ENCODE peak calls at places on chromosomes 5 and 9, in eight cellular contexts. V, T, J, B, F, U, X and R are unnamed samples.

GRCh38 chr5:157671592-157672330 is 428 bp downstream of the C5orf52 start:
- DNase-seq in V (no peak), T (no peak), J (peak), B (no peak), F (no peak), U (no peak), X (no peak), R (peak)

GRCh38 chr9:77616191-77616590 is 31.9 kb downstream of the GNA14 start:
- DNase-seq in V (no peak), T (no peak), J (no peak), B (peak), F (no peak), U (no peak), X (no peak), R (no peak)

GRCh38 chr9:88833946-88834345 is 157.3 kb upstream of the S1PR3 start:
- DNase-seq in V (no peak), T (no peak), J (no peak), B (peak), F (no peak), U (no peak), X (no peak), R (no peak)

GRCh38 chr5:150612405-150612804 is 28.1 kb upstream of the SYNPO start:
- DNase-seq in V (no peak), T (no peak), J (no peak), B (no peak), F (no peak), U (peak), X (no peak), R (no peak)

GRCh38 chr5:168557389-168557788 is 21.8 kb downstream of the PANK3 start:
- DNase-seq in V (no peak), T (no peak), J (no peak), B (no peak), F (no peak), U (no peak), X (no peak), R (no peak)

GRCh38 chr5:51383494-51384081 is 340 bp downstream of the ISL1 start:
- DNase-seq in V (no peak), T (no peak), J (no peak), B (no peak), F (no peak), U (no peak), X (no peak), R (no peak)

GRCh38 chr5:26482817-26483375 is 555.5 kb downstream of the CDH9 start:
- DNase-seq in V (no peak), T (peak), J (no peak), B (no peak), F (peak), U (no peak), X (no peak), R (no peak)

GRCh38 chr9:135864447-135865049 is 42.8 kb downstream of the CAMSAP1 start:
- DNase-seq in V (no peak), T (peak), J (peak), B (peak), F (peak), U (peak), X (peak), R (peak)

GRCh38 chr9:96232539-96233241 is 69.3 kb downstream of the HSD17B3 start:
- DNase-seq in V (no peak), T (peak), J (peak), B (peak), F (no peak), U (peak), X (peak), R (peak)

GRCh38 chr9:81112638-81113037 is 576.7 kb downstream of the TLE1 start:
- DNase-seq in V (no peak), T (no peak), J (no peak), B (no peak), F (no peak), U (no peak), X (no peak), R (no peak)

GRCh38 chr9:128190516-128191405 is 611 bp downstream of the CIZ1 start:
- DNase-seq in V (no peak), T (peak), J (peak), B (no peak), F (no peak), U (no peak), X (no peak), R (peak)

GRCh38 chr9:82356131-82356530 is 367.6 kb downstream of the SPATA31D1 start:
- DNase-seq in V (no peak), T (no peak), J (no peak), B (no peak), F (no peak), U (no peak), X (no peak), R (no peak)

GRCh38 chr9:105243935-105244273 is 547 bp upstream of the SLC44A1 start:
- DNase-seq in V (no peak), T (no peak), J (no peak), B (no peak), F (no peak), U (no peak), X (no peak), R (no peak)

GRCh38 chr9:91273853-91274552 is 87.7 kb downstream of the AUH start:
- DNase-seq in V (no peak), T (no peak), J (no peak), B (peak), F (no peak), U (no peak), X (no peak), R (no peak)

GRCh38 chr5:149990518-149991376 is 9.7 kb downstream of the TIGD6 start:
- DNase-seq in V (no peak), T (peak), J (peak), B (peak), F (peak), U (peak), X (peak), R (peak)

GRCh38 chr5:69167488-69167845 is 517 bp downstream of the CCNB1 start:
- DNase-seq in V (no peak), T (peak), J (no peak), B (peak), F (no peak), U (no peak), X (no peak), R (peak)

GRCh38 chr5:138905541-138905940 is 30.4 kb upstream of the LRRTM2 start:
- DNase-seq in V (no peak), T (no peak), J (no peak), B (peak), F (no peak), U (no peak), X (no peak), R (no peak)

GRCh38 chr9:36165766-36166149 is 3.4 kb upstream of the CCIN start:
- DNase-seq in V (no peak), T (no peak), J (no peak), B (peak), F (no peak), U (no peak), X (no peak), R (no peak)

GRCh38 chr5:169933624-169934023 is 46.7 kb downstream of the INSYN2B start:
- DNase-seq in V (no peak), T (no peak), J (no peak), B (no peak), F (no peak), U (no peak), X (no peak), R (no peak)

GRCh38 chr9:129380961-129381401 is 202.9 kb upstream of the IER5L start:
- DNase-seq in V (no peak), T (peak), J (no peak), B (no peak), F (no peak), U (no peak), X (no peak), R (no peak)

GRCh38 chr5:37136694-37137093 is 112.5 kb downstream of the CPLANE1 start:
- DNase-seq in V (no peak), T (no peak), J (no peak), B (no peak), F (no peak), U (no peak), X (no peak), R (no peak)

GRCh38 chr9:134560206-134560605 is 81.4 kb upstream of the COL5A1 start:
- DNase-seq in V (peak), T (no peak), J (no peak), B (no peak), F (no peak), U (no peak), X (no peak), R (no peak)

GRCh38 chr5:51731641-51732040 is 348.4 kb downstream of the ISL1 start:
- DNase-seq in V (no peak), T (no peak), J (no peak), B (no peak), F (no peak), U (no peak), X (no peak), R (no peak)

GRCh38 chr5:18113724-18114123 is 479.5 kb downstream of the TAF11L14 start:
- DNase-seq in V (no peak), T (no peak), J (no peak), B (no peak), F (no peak), U (no peak), X (no peak), R (no peak)

GRCh38 chr5:5542654-5543053 is 120.2 kb downstream of the ICE1 start:
- DNase-seq in V (no peak), T (no peak), J (no peak), B (no peak), F (no peak), U (no peak), X (no peak), R (no peak)

GRCh38 chr9:107542401-107542800 is 52.8 kb upstream of the KLF4 start:
- DNase-seq in V (no peak), T (no peak), J (no peak), B (no peak), F (no peak), U (no peak), X (no peak), R (no peak)

GRCh38 chr9:69532359-69532758 is 139.8 kb downstream of the APBA1 start:
- DNase-seq in V (no peak), T (no peak), J (no peak), B (no peak), F (no peak), U (no peak), X (no peak), R (no peak)

GRCh38 chr5:168654225-168654624 is 75.1 kb upstream of the PANK3 start:
- DNase-seq in V (no peak), T (no peak), J (peak), B (no peak), F (no peak), U (no peak), X (no peak), R (no peak)

GRCh38 chr9:107094370-107094769 is 188.7 kb upstream of the RAD23B start:
- DNase-seq in V (no peak), T (no peak), J (no peak), B (no peak), F (no peak), U (no peak), X (no peak), R (no peak)

GRCh38 chr5:141843156-141843927 is 34.9 kb downstream of the PCDH1 start:
- DNase-seq in V (no peak), T (peak), J (no peak), B (peak), F (no peak), U (no peak), X (no peak), R (no peak)

GRCh38 chr9:112091805-112092204 is 83.3 kb downstream of the SUSD1 start:
- DNase-seq in V (no peak), T (peak), J (no peak), B (peak), F (no peak), U (no peak), X (peak), R (no peak)

GRCh38 chr9:109901191-109901590 is 121.2 kb downstream of the PALM2AKAP2 start:
- DNase-seq in V (no peak), T (no peak), J (no peak), B (peak), F (no peak), U (no peak), X (no peak), R (no peak)

GRCh38 chr5:152505442-152506042 is 100.5 kb upstream of the NMUR2 start:
- DNase-seq in V (no peak), T (peak), J (no peak), B (peak), F (peak), U (peak), X (peak), R (peak)